ENCODE peak calls at places on chromosomes 5 and 9, in ten cellular contexts. One of them, this sample, is unnamed.

GRCh38 chr9:123763910-123764588 is 165.9 kb downstream of the DENND1A start:
- DNase-seq in H9: no peak
- DNase-seq in fibroblast of lung: peak
- DNase-seq in aorta: no peak
- DNase-seq in natural killer cell: no peak
- DNase-seq in endothelial cell: no peak
- DNase-seq in IMR-90: peak
- DNase-seq in astrocyte of the spinal cord: peak
- DNase-seq in ecto neural progenitor cell: no peak
- DNase-seq in lower lobe of right lung: no peak
- DNase-seq in this sample: no peak

GRCh38 chr9:33170464-33171156 is 3.5 kb upstream of the B4GALT1 start:
- DNase-seq in H9: peak
- DNase-seq in fibroblast of lung: no peak
- DNase-seq in aorta: no peak
- DNase-seq in natural killer cell: no peak
- DNase-seq in endothelial cell: no peak
- DNase-seq in IMR-90: no peak
- DNase-seq in astrocyte of the spinal cord: no peak
- DNase-seq in ecto neural progenitor cell: no peak
- DNase-seq in lower lobe of right lung: peak
- DNase-seq in this sample: no peak

GRCh38 chr5:10454591-10455272 is 13.1 kb downstream of the ROPN1L start:
- DNase-seq in H9: no peak
- DNase-seq in fibroblast of lung: peak
- DNase-seq in aorta: no peak
- DNase-seq in natural killer cell: no peak
- DNase-seq in endothelial cell: no peak
- DNase-seq in IMR-90: peak
- DNase-seq in astrocyte of the spinal cord: peak
- DNase-seq in ecto neural progenitor cell: no peak
- DNase-seq in lower lobe of right lung: no peak
- DNase-seq in this sample: peak

GRCh38 chr5:132480546-132481242 is 9.9 kb downstream of the IRF1 start:
- DNase-seq in H9: no peak
- DNase-seq in fibroblast of lung: no peak
- DNase-seq in aorta: no peak
- DNase-seq in natural killer cell: no peak
- DNase-seq in endothelial cell: no peak
- DNase-seq in IMR-90: no peak
- DNase-seq in astrocyte of the spinal cord: no peak
- DNase-seq in ecto neural progenitor cell: no peak
- DNase-seq in lower lobe of right lung: no peak
- DNase-seq in this sample: no peak

GRCh38 chr5:72178910-72179815 is 71.9 kb downstream of the MAP1B start:
- DNase-seq in H9: no peak
- DNase-seq in fibroblast of lung: peak
- DNase-seq in aorta: peak
- DNase-seq in natural killer cell: no peak
- DNase-seq in endothelial cell: no peak
- DNase-seq in IMR-90: peak
- DNase-seq in astrocyte of the spinal cord: peak
- DNase-seq in ecto neural progenitor cell: peak
- DNase-seq in lower lobe of right lung: no peak
- DNase-seq in this sample: no peak

GRCh38 chr5:137273511-137273910 is 225.6 kb downstream of the SPOCK1 start:
- DNase-seq in H9: no peak
- DNase-seq in fibroblast of lung: peak
- DNase-seq in aorta: no peak
- DNase-seq in natural killer cell: no peak
- DNase-seq in endothelial cell: no peak
- DNase-seq in IMR-90: no peak
- DNase-seq in astrocyte of the spinal cord: no peak
- DNase-seq in ecto neural progenitor cell: no peak
- DNase-seq in lower lobe of right lung: no peak
- DNase-seq in this sample: no peak

GRCh38 chr5:22560115-22560514 is 293.0 kb downstream of the CDH12 start:
- DNase-seq in H9: no peak
- DNase-seq in fibroblast of lung: peak
- DNase-seq in aorta: no peak
- DNase-seq in natural killer cell: no peak
- DNase-seq in endothelial cell: no peak
- DNase-seq in IMR-90: peak
- DNase-seq in astrocyte of the spinal cord: peak
- DNase-seq in ecto neural progenitor cell: no peak
- DNase-seq in lower lobe of right lung: no peak
- DNase-seq in this sample: peak

GRCh38 chr9:111481885-111482636 is 2.1 kb downstream of the ECPAS start:
- DNase-seq in H9: no peak
- DNase-seq in fibroblast of lung: peak
- DNase-seq in aorta: no peak
- DNase-seq in natural killer cell: no peak
- DNase-seq in endothelial cell: no peak
- DNase-seq in IMR-90: peak
- DNase-seq in astrocyte of the spinal cord: peak
- DNase-seq in ecto neural progenitor cell: no peak
- DNase-seq in lower lobe of right lung: no peak
- DNase-seq in this sample: no peak

GRCh38 chr5:58460727-58461286 is 921 bp upstream of the PLK2 start:
- DNase-seq in H9: peak
- DNase-seq in fibroblast of lung: peak
- DNase-seq in aorta: peak
- DNase-seq in natural killer cell: peak
- DNase-seq in endothelial cell: peak
- DNase-seq in IMR-90: peak
- DNase-seq in astrocyte of the spinal cord: peak
- DNase-seq in ecto neural progenitor cell: peak
- DNase-seq in lower lobe of right lung: peak
- DNase-seq in this sample: peak

This sample was measured in islet precursor cell.